ENCODE peak calls at places on chromosomes 12 and 14, in nine cellular contexts. H is T-helper 2 cell, I is fibroblast of mammary gland, G is nephron progenitor cell, L is HEK293T, K is sciatic nerve, S is hippocampal formation, T is BJ, U is aorta. X is an unnamed sample.

GRCh38 chr14:59150990-59151389 is 37.5 kb upstream of the DAAM1 start:
- DNase-seq in T (no peak), L (no peak), G (no peak), H (no peak), K (no peak), I (no peak), S (peak), U (no peak), X (no peak)

GRCh38 chr14:28243600-28243999 is 523.0 kb upstream of the FOXG1 start:
- DNase-seq in G (no peak), H (no peak), I (peak), L (no peak), U (no peak), T (no peak), S (peak), K (no peak), X (no peak)

GRCh38 chr14:105314287-105315185 is at the start of gene PACS2:
- DNase-seq in G (peak), L (peak), H (peak), K (peak), T (no peak), I (peak), U (peak), S (peak), X (peak)

GRCh38 chr14:55707365-55707804 is 127.4 kb downstream of the KTN1 start:
- DNase-seq in G (no peak), K (no peak), S (peak), I (peak), H (no peak), T (no peak), L (peak), U (no peak), X (no peak)

GRCh38 chr14:55532645-55533309 is 47.2 kb upstream of the KTN1 start:
- DNase-seq in T (no peak), U (no peak), S (no peak), H (no peak), G (no peak), L (peak), I (no peak), K (no peak), X (no peak)

GRCh38 chr14:51844482-51844881 is 15.9 kb upstream of the GNG2 start:
- DNase-seq in T (no peak), U (no peak), S (no peak), I (no peak), L (no peak), K (no peak), G (no peak), H (no peak), X (no peak)

GRCh38 chr14:64232095-64232830 is 61.9 kb downstream of the ESR2 start:
- DNase-seq in G (no peak), L (no peak), S (no peak), U (no peak), K (no peak), T (no peak), H (no peak), I (peak), X (no peak)

GRCh38 chr14:59425322-59425945 is 39.7 kb downstream of the GPR135 start:
- DNase-seq in K (no peak), G (no peak), S (no peak), H (no peak), L (no peak), T (no peak), I (peak), U (no peak), X (no peak)

GRCh38 chr12:65765436-65765813 is 58.9 kb upstream of the HMGA2 start:
- DNase-seq in I (peak), K (no peak), L (no peak), H (no peak), T (no peak), U (no peak), G (no peak), S (no peak), X (no peak)

GRCh38 chr12:91964501-91964900 is 181.1 kb downstream of the BTG1 start:
- DNase-seq in L (no peak), K (no peak), U (no peak), T (no peak), G (no peak), H (no peak), I (peak), S (no peak), X (no peak)

GRCh38 chr12:104741072-104741471 is 217.0 kb downstream of the SLC41A2 start:
- DNase-seq in H (no peak), G (no peak), S (no peak), U (no peak), T (no peak), I (no peak), K (no peak), L (no peak), X (no peak)